ENCODE peak calls at places on chromosome 5, in seven cellular contexts. J, O, V, M, L, N and D are unnamed samples. For H3K4me1, the result is how much of the 10 kb centered on the place peaks cover.

GRCh38 chr5:7425830-7426229 is 29.9 kb downstream of the ADCY2 start:
- DNase-seq in J (no peak), O (no peak), V (no peak), M (no peak), L (no peak), N (no peak), D (no peak)

GRCh38 chr5:171783051-171783450 is 2.6 kb upstream of the SMIM23 start:
- DNase-seq in J (no peak), O (no peak), V (no peak), M (no peak), L (no peak), N (no peak), D (peak)

GRCh38 chr5:130955041-130955440 is 210.0 kb downstream of the HINT1 start:
- DNase-seq in J (no peak), O (no peak), V (no peak), M (no peak), L (no peak), N (no peak), D (no peak)

GRCh38 chr5:80960531-80961375 is 590 bp downstream of the RASGRF2 start:
- DNase-seq in J (peak), O (no peak), V (peak), M (peak), L (peak), N (no peak), D (peak)

GRCh38 chr5:28926422-28926821 is 1888.0 kb upstream of the CDH9 start:
- DNase-seq in J (no peak), O (no peak), V (no peak), M (no peak), L (no peak), N (no peak), D (no peak)

GRCh38 chr5:114174837-114175236 is 187.0 kb upstream of the KCNN2 start:
- DNase-seq in J (no peak), O (no peak), V (no peak), M (no peak), L (no peak), N (no peak), D (peak)

GRCh38 chr5:171483453-171484177 is 64.2 kb downstream of the FGF18 start:
- DNase-seq in J (no peak), O (peak), V (no peak), M (no peak), L (peak), N (no peak), D (no peak)

GRCh38 chr5:15757635-15758034 is 257.7 kb downstream of the FBXL7 start:
- DNase-seq in J (no peak), O (no peak), V (no peak), M (no peak), L (no peak), N (no peak), D (no peak)

GRCh38 chr5:76041863-76042262 is 41.3 kb upstream of the SV2C start:
- DNase-seq in J (peak), O (no peak), V (no peak), M (peak), L (peak), N (no peak), D (no peak)

GRCh38 chr5:151520294-151520693 is 70.8 kb downstream of the FAT2 start:
- DNase-seq in J (no peak), O (no peak), V (no peak), M (no peak), L (no peak), N (no peak), D (peak)

GRCh38 chr5:107936532-107936931 is 265.8 kb upstream of the EFNA5 start:
- DNase-seq in J (no peak), O (no peak), V (no peak), M (no peak), L (no peak), N (no peak), D (no peak)

GRCh38 chr5:175826980-175827379 is 44.4 kb upstream of the CPLX2 start:
- DNase-seq in J (no peak), O (no peak), V (no peak), M (no peak), L (no peak), N (peak), D (no peak)

GRCh38 chr5:6090079-6090654 is 288.2 kb downstream of the MED10 start:
- DNase-seq in J (no peak), O (no peak), V (no peak), M (no peak), L (no peak), N (no peak), D (no peak)

GRCh38 chr5:136679233-136679632 is 313.9 kb upstream of the TRPC7 start:
- DNase-seq in J (no peak), O (no peak), V (no peak), M (no peak), L (no peak), N (no peak), D (no peak)

GRCh38 chr5:172010278-172010677 is 3.8 kb upstream of the FBXW11 start:
- DNase-seq in J (peak), O (no peak), V (no peak), M (no peak), L (no peak), N (peak), D (peak)

GRCh38 chr5:179326176-179326997 is 18.9 kb downstream of the ADAMTS2 start:
- DNase-seq in J (peak), O (no peak), V (no peak), M (no peak), L (peak), N (no peak), D (peak)

GRCh38 chr5:72561407-72561972 is 54.3 kb upstream of the ZNF366 start:
- DNase-seq in J (peak), O (no peak), V (no peak), M (no peak), L (no peak), N (no peak), D (no peak)

GRCh38 chr5:64690104-64690416 is 243 bp upstream of the SHISAL2B start:
- DNase-seq in J (no peak), O (no peak), V (no peak), M (no peak), L (no peak), N (no peak), D (no peak)

GRCh38 chr5:137248476-137248970 is 250.6 kb downstream of the SPOCK1 start:
- DNase-seq in J (no peak), O (no peak), V (no peak), M (no peak), L (no peak), N (no peak), D (no peak)

GRCh38 chr5:142924135-142924883 is 154.1 kb downstream of the ARHGAP26 start:
- DNase-seq in J (no peak), O (no peak), V (no peak), M (no peak), L (no peak), N (peak), D (peak)

GRCh38 chr5:171615201-171616001 is 170.2 kb upstream of the SMIM23 start:
- DNase-seq in J (peak), O (no peak), V (no peak), M (peak), L (peak), N (no peak), D (peak)

GRCh38 chr5:74877624-74878304 is 11.6 kb upstream of the FAM169A start:
- DNase-seq in J (no peak), O (no peak), V (no peak), M (no peak), L (no peak), N (no peak), D (no peak)

GRCh38 chr5:157949520-157949919 is 90.6 kb upstream of the CLINT1 start:
- DNase-seq in J (no peak), O (no peak), V (no peak), M (no peak), L (no peak), N (no peak), D (no peak)

GRCh38 chr5:140240987-140241706 is 61.8 kb downstream of the PFDN1 start:
- DNase-seq in J (peak), O (peak), V (peak), M (peak), L (peak), N (no peak), D (peak)

GRCh38 chr5:159481751-159482150 is 151.5 kb upstream of the IL12B start:
- DNase-seq in J (no peak), O (no peak), V (no peak), M (no peak), L (no peak), N (no peak), D (no peak)

GRCh38 chr5:84255318-84255717 is 129.4 kb downstream of the EDIL3 start:
- DNase-seq in J (peak), O (no peak), V (no peak), M (no peak), L (no peak), N (peak), D (peak)

GRCh38 chr5:136129445-136129844 is 3.2 kb upstream of the SMAD5 start:
- DNase-seq in J (no peak), O (no peak), V (no peak), M (no peak), L (no peak), N (no peak), D (no peak)

GRCh38 chr5:14582797-14583137 is 1.2 kb downstream of the OTULINL start:
- DNase-seq in J (no peak), O (no peak), V (no peak), M (no peak), L (no peak), N (no peak), D (peak)

GRCh38 chr5:88734983-88735382 is 148.0 kb downstream of the MEF2C start:
- DNase-seq in J (no peak), O (no peak), V (no peak), M (no peak), L (no peak), N (no peak), D (no peak)

GRCh38 chr5:91257301-91257700 is 125.8 kb downstream of the ARRDC3 start:
- DNase-seq in J (no peak), O (no peak), V (no peak), M (no peak), L (no peak), N (no peak), D (peak)

GRCh38 chr5:40479939-40480338 is 199.8 kb upstream of the PTGER4 start:
- DNase-seq in J (no peak), O (no peak), V (no peak), M (no peak), L (no peak), N (no peak), D (no peak)

GRCh38 chr5:113204525-113205161 is 228.0 kb downstream of the DCP2 start:
- DNase-seq in J (no peak), O (no peak), V (no peak), M (no peak), L (peak), N (no peak), D (peak)

GRCh38 chr5:149760700-149761187 is 30.6 kb downstream of the PPARGC1B start:
- DNase-seq in J (no peak), O (no peak), V (no peak), M (no peak), L (no peak), N (no peak), D (no peak)
- H3K4me1 ChIP-seq in J (under half), O (under half), V (under half), M (under half), L (half or more), N (under half), D (under half)

GRCh38 chr5:154199671-154200220 is 9.2 kb downstream of the GALNT10 start:
- DNase-seq in J (no peak), O (no peak), V (no peak), M (no peak), L (no peak), N (no peak), D (no peak)

GRCh38 chr5:154197801-154198461 is 7.4 kb downstream of the GALNT10 start:
- DNase-seq in J (no peak), O (no peak), V (peak), M (no peak), L (no peak), N (no peak), D (no peak)

GRCh38 chr5:154196955-154197652 is 6.6 kb downstream of the GALNT10 start:
- DNase-seq in J (peak), O (no peak), V (peak), M (no peak), L (no peak), N (peak), D (peak)

GRCh38 chr5:154199263-154199662 is 8.7 kb downstream of the GALNT10 start:
- DNase-seq in J (no peak), O (no peak), V (no peak), M (no peak), L (no peak), N (no peak), D (no peak)

GRCh38 chr5:154198611-154199230 is 8.2 kb downstream of the GALNT10 start:
- DNase-seq in J (peak), O (no peak), V (peak), M (no peak), L (no peak), N (no peak), D (peak)
- H3K4me1 ChIP-seq in J (under half), O (under half), V (under half), M (under half), L (under half), N (under half), D (under half)

DNA sequence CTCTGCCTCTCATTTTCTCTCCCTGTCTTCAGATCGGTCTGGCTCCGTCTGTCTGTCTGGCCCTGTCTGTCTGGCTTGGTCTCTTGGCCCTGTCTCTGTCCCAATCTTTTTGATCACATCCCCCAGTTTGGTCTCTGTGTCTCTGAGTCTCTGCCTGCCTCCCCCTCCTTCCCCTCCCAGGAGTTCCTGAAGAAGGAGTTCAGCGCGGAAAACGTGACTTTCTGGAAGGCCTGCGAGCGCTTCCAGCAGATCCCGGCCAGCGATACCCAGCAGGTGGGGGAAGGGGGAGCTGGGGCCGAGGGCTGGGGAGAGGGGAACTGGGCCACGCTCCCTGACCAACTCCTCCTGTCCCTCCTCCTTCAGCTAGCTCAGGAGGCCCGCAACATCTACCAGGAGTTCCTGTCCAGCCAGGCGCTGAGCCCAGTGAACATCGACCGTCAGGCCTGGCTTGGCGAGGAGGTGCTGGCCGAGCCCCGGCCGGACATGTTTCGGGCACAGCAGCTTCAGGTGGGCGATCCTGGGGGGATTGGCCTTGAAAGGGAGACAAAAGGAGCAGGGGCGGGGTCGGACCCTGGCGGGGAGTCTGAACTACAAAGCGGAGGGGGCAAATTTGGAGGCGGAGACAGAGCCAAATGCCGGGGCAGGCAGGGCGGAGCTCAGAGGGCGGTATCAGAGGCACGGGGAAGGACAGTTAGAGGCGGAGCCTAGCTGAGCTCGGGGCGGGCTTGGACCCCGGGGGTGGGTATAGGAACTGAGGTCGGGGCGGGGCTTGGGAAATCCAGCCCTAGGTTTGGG is 9.0 kb downstream of the RGS14 start:
- DNase-seq in J (peak), O (peak), V (no peak), M (peak), L (peak), N (no peak), D (peak)
- H3K4me1 ChIP-seq in J (half or more), O (under half), V (under half), M (under half), L (under half), N (half or more), D (under half)

DNA sequence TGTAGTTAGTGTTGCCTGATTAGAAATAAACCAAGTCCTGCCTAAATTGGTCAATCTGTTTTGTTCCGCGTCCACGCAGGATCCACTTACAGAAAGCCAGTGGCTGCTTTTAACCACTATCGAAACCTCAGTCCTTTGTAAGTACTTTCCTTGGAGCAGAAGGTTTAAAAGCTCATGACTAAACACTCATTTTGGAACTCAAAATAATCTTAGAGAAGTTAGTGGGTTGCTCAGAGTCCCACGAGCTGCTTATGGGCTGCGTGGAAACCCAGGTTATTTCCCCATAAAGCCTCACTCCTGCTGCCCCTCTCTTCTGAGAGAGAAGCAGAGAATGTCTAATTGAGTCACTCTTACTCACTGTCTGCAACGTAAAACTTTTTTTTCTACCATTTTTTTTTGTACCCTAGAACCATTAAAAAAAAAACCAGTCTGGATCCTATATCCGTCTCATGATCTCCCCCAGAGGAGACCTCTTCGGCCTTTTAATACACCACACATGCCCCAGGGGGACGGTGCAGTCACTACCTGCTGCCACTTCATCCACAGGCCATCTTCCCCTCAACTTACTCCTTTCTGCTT is 7.5 kb downstream of the BASP1 start:
- DNase-seq in J (no peak), O (no peak), V (no peak), M (no peak), L (no peak), N (peak), D (peak)
- H3K4me1 ChIP-seq in J (under half), O (under half), V (half or more), M (under half), L (under half), N (half or more), D (half or more)

GRCh38 chr5:95734916-95735315 is 3.8 kb downstream of the RHOBTB3 start:
- DNase-seq in J (no peak), O (no peak), V (no peak), M (no peak), L (peak), N (no peak), D (no peak)

GRCh38 chr5:95735436-95735835 is 4.3 kb downstream of the RHOBTB3 start:
- DNase-seq in J (no peak), O (no peak), V (no peak), M (no peak), L (no peak), N (no peak), D (no peak)

GRCh38 chr5:95733100-95733499 is 2.0 kb downstream of the RHOBTB3 start:
- DNase-seq in J (no peak), O (no peak), V (no peak), M (no peak), L (no peak), N (no peak), D (peak)

GRCh38 chr5:95731571-95732554 is 727 bp downstream of the RHOBTB3 start:
- DNase-seq in J (peak), O (no peak), V (peak), M (peak), L (peak), N (no peak), D (peak)

DNA sequence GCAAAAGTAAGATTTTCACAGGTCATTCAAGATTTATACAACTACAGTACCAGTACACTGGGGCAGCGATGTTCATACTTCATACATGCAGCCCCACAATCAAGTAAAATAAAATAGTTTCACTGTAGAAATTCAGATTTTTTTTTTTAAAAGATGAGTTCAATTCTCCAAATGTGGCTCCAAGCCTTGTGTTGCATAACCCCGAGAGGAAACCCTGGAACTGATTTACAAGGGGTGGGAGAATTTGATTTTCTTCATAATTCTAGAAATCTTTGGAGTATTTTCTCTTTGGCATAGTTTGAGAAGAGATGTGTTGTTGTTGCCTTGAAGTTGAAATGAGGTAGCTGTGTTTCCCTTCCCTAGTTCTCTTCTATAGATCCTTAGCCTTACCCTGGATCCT is 3.0 kb downstream of the RHOBTB3 start:
- DNase-seq in J (no peak), O (no peak), V (no peak), M (no peak), L (no peak), N (no peak), D (no peak)
- H3K4me1 ChIP-seq in J (under half), O (under half), V (under half), M (under half), L (under half), N (under half), D (under half)

GRCh38 chr5:16891043-16891442 is 45.0 kb downstream of the MYO10 start:
- DNase-seq in J (no peak), O (no peak), V (no peak), M (no peak), L (no peak), N (no peak), D (no peak)
- H3K4me1 ChIP-seq in J (under half), O (under half), V (half or more), M (under half), L (under half), N (under half), D (under half)

GRCh38 chr5:77770293-77771005 is 5.7 kb downstream of the TBCA start:
- DNase-seq in J (no peak), O (no peak), V (no peak), M (no peak), L (no peak), N (no peak), D (no peak)

GRCh38 chr5:77768978-77769377 is 7.2 kb downstream of the TBCA start:
- DNase-seq in J (no peak), O (no peak), V (no peak), M (no peak), L (no peak), N (no peak), D (no peak)

GRCh38 chr5:77772729-77773128 is 3.4 kb downstream of the TBCA start:
- DNase-seq in J (no peak), O (no peak), V (no peak), M (no peak), L (no peak), N (no peak), D (no peak)

GRCh38 chr5:77773734-77774280 is 2.3 kb downstream of the TBCA start:
- DNase-seq in J (peak), O (no peak), V (no peak), M (peak), L (no peak), N (no peak), D (no peak)

DNA sequence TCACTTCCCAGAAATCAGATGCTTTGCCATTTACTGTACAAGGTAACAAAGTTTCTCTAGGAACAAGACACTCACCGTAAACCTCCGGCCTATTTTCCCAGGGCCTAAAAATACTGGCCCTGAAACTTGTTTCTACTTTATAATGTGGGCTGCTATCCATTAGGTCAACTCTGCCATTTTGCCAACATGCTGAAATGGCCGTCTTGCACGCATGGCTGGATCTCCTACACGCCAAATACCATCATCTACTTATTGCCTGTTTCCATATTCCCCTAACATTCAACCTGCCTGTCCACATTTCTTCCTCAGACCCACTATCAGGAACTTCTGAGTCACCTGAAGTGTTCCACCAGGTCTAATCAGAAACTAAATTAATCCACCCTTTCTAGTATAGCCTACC is 4.7 kb downstream of the TBCA start:
- DNase-seq in J (no peak), O (no peak), V (no peak), M (no peak), L (no peak), N (no peak), D (no peak)
- H3K4me1 ChIP-seq in J (under half), O (under half), V (under half), M (under half), L (half or more), N (under half), D (under half)

GRCh38 chr5:150516011-150516410 is 8.1 kb downstream of the NDST1 start:
- DNase-seq in J (no peak), O (no peak), V (no peak), M (no peak), L (peak), N (no peak), D (peak)
- H3K4me1 ChIP-seq in J (under half), O (half or more), V (half or more), M (under half), L (half or more), N (under half), D (half or more)